ENCODE peak calls at places on chromosomes 2 and 18, in four cellular contexts. One of them, this sample, is unnamed.

GRCh38 chr2:216066255-216066654 is 15.4 kb downstream of the PECR start:
- DNase-seq in sigmoid colon: no peak
- DNase-seq in GM23248: peak
- DNase-seq in tibial artery: no peak
- DNase-seq in this sample: no peak

GRCh38 chr2:175309799-175310198 is 128.3 kb upstream of the ATP5MC3 start:
- DNase-seq in GM23248: peak
- DNase-seq in tibial artery: no peak
- DNase-seq in sigmoid colon: no peak
- DNase-seq in this sample: no peak

GRCh38 chr18:48649231-48649630 is 110.4 kb downstream of the CTIF start:
- DNase-seq in tibial artery: no peak
- DNase-seq in sigmoid colon: no peak
- DNase-seq in GM23248: no peak
- DNase-seq in this sample: no peak

GRCh38 chr18:73563345-73563744 is 584.3 kb downstream of the FBXO15 start:
- DNase-seq in sigmoid colon: no peak
- DNase-seq in GM23248: peak
- DNase-seq in tibial artery: no peak
- DNase-seq in this sample: no peak

GRCh38 chr2:120547662-120548061 is 188.0 kb upstream of the GLI2 start:
- DNase-seq in sigmoid colon: no peak
- DNase-seq in tibial artery: no peak
- DNase-seq in GM23248: no peak
- DNase-seq in this sample: no peak

GRCh38 chr2:209208211-209208610 is 215.6 kb upstream of the MAP2 start:
- DNase-seq in GM23248: peak
- DNase-seq in tibial artery: no peak
- DNase-seq in sigmoid colon: no peak
- DNase-seq in this sample: no peak

GRCh38 chr2:239339726-239340654 is 60.8 kb downstream of the HDAC4 start:
- DNase-seq in sigmoid colon: peak
- DNase-seq in GM23248: no peak
- DNase-seq in tibial artery: no peak
- DNase-seq in this sample: no peak

GRCh38 chr2:43453771-43454170 is 142.1 kb downstream of the THADA start:
- DNase-seq in sigmoid colon: no peak
- DNase-seq in tibial artery: no peak
- DNase-seq in GM23248: no peak
- DNase-seq in this sample: no peak

GRCh38 chr2:166449439-166449838 is 44.6 kb downstream of the SCN7A start:
- DNase-seq in GM23248: no peak
- DNase-seq in sigmoid colon: no peak
- DNase-seq in tibial artery: no peak
- DNase-seq in this sample: no peak

GRCh38 chr2:216001201-216001600 is 12.2 kb downstream of the MREG start:
- DNase-seq in GM23248: no peak
- DNase-seq in sigmoid colon: no peak
- DNase-seq in tibial artery: no peak
- DNase-seq in this sample: no peak

GRCh38 chr2:231541605-231542509 is 11.6 kb upstream of the NMUR1 start:
- DNase-seq in GM23248: peak
- DNase-seq in sigmoid colon: no peak
- DNase-seq in tibial artery: no peak
- DNase-seq in this sample: no peak

GRCh38 chr2:52956115-52956514 is 811.5 kb upstream of the CHAC2 start:
- DNase-seq in tibial artery: no peak
- DNase-seq in sigmoid colon: no peak
- DNase-seq in GM23248: no peak
- DNase-seq in this sample: no peak

GRCh38 chr2:150674283-150674682 is 186.8 kb upstream of the RND3 start:
- DNase-seq in tibial artery: no peak
- DNase-seq in sigmoid colon: no peak
- DNase-seq in GM23248: peak
- DNase-seq in this sample: no peak

GRCh38 chr2:65754219-65754618 is 321.8 kb upstream of the SPRED2 start:
- DNase-seq in tibial artery: no peak
- DNase-seq in GM23248: no peak
- DNase-seq in sigmoid colon: no peak
- DNase-seq in this sample: no peak

GRCh38 chr2:28391564-28392296 is 928 bp upstream of the FOSL2 start:
- DNase-seq in sigmoid colon: peak
- DNase-seq in GM23248: peak
- DNase-seq in tibial artery: peak
- DNase-seq in this sample: peak

GRCh38 chr2:136530154-136530553 is 235.2 kb upstream of the THSD7B start:
- DNase-seq in GM23248: no peak
- DNase-seq in tibial artery: no peak
- DNase-seq in sigmoid colon: no peak
- DNase-seq in this sample: no peak

GRCh38 chr2:216583606-216584005 is 49.6 kb upstream of the IGFBP2 start:
- DNase-seq in sigmoid colon: no peak
- DNase-seq in GM23248: no peak
- DNase-seq in tibial artery: no peak
- DNase-seq in this sample: no peak

GRCh38 chr18:79680100-79680879 is 687 bp downstream of the CTDP1 start:
- DNase-seq in GM23248: peak
- DNase-seq in sigmoid colon: no peak
- DNase-seq in tibial artery: peak
- DNase-seq in this sample: no peak

GRCh38 chr2:36562973-36563532 is 34.9 kb downstream of the FEZ2 start:
- DNase-seq in sigmoid colon: no peak
- DNase-seq in GM23248: peak
- DNase-seq in tibial artery: no peak
- DNase-seq in this sample: no peak

GRCh38 chr2:113965644-113966043 is 75.8 kb downstream of the ACTR3 start:
- DNase-seq in tibial artery: no peak
- DNase-seq in GM23248: peak
- DNase-seq in sigmoid colon: no peak
- DNase-seq in this sample: peak

GRCh38 chr18:35430721-35431441 is 53.7 kb upstream of the ZNF396 start:
- DNase-seq in tibial artery: no peak
- DNase-seq in sigmoid colon: no peak
- DNase-seq in GM23248: no peak
- DNase-seq in this sample: no peak

GRCh38 chr18:35513181-35513932 is 15.6 kb upstream of the INO80C start:
- DNase-seq in sigmoid colon: no peak
- DNase-seq in GM23248: peak
- DNase-seq in tibial artery: peak
- DNase-seq in this sample: no peak

GRCh38 chr2:149744845-149745244 is 157.3 kb upstream of the MMADHC start:
- DNase-seq in sigmoid colon: no peak
- DNase-seq in GM23248: peak
- DNase-seq in tibial artery: no peak
- DNase-seq in this sample: no peak

GRCh38 chr18:70490008-70490933 is 201.4 kb downstream of the SOCS6 start:
- DNase-seq in sigmoid colon: no peak
- DNase-seq in tibial artery: no peak
- DNase-seq in GM23248: peak
- DNase-seq in this sample: peak

GRCh38 chr18:7633171-7633570 is 66.1 kb downstream of the PTPRM start:
- DNase-seq in tibial artery: no peak
- DNase-seq in GM23248: peak
- DNase-seq in sigmoid colon: no peak
- DNase-seq in this sample: no peak

GRCh38 chr2:192604295-192604694 is 409.6 kb upstream of the TMEFF2 start:
- DNase-seq in sigmoid colon: no peak
- DNase-seq in GM23248: no peak
- DNase-seq in tibial artery: no peak
- DNase-seq in this sample: no peak

GRCh38 chr2:238282861-238283738 is 5.3 kb downstream of the PER2 start:
- DNase-seq in tibial artery: no peak
- DNase-seq in sigmoid colon: peak
- DNase-seq in GM23248: no peak
- DNase-seq in this sample: no peak

GRCh38 chr2:238286095-238286494 is 2.3 kb downstream of the PER2 start:
- DNase-seq in tibial artery: no peak
- DNase-seq in GM23248: no peak
- DNase-seq in sigmoid colon: no peak
- DNase-seq in this sample: no peak

GRCh38 chr2:238285653-238286082 is 2.7 kb downstream of the PER2 start:
- DNase-seq in GM23248: peak
- DNase-seq in tibial artery: peak
- DNase-seq in sigmoid colon: peak
- DNase-seq in this sample: no peak

GRCh38 chr2:238286551-238286950 is 1.9 kb downstream of the PER2 start:
- DNase-seq in GM23248: peak
- DNase-seq in tibial artery: peak
- DNase-seq in sigmoid colon: peak
- DNase-seq in this sample: no peak

DNA sequence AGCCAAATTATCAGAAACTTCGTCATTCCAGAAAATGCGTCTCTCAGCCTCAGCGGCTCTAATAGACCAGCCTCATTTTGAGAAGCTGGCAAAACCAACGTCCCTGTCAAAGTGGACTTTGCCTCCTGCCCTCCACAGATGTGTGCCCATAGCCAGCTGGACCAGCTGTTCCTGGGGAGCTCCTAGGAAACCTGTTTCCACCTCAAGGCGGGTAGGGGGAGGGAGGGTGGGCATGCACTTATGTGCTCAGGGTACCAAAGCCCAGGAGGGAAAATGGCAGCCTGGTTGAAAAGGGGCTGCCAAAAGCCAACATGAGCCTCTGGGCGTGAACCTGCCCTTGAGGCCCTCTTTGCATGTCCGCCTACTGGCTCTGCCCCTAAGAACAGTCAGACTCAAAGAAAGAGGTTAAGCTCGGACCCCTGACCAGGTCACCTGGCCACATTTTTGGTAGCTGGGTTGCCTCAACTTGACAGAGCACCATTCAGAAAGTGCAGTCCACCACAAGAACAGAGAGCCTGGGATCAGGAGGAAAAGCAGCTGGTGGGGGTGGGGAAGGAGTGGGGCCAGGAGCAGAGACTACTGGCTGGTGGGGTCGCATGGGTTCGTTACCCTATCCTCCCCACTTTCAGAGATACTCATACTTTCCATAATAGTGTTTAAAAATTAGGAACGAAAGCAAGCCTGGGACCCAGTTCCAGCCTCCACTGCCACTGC is 3.5 kb downstream of the PER2 start:
- DNase-seq in sigmoid colon: peak
- DNase-seq in GM23248: no peak
- DNase-seq in tibial artery: no peak
- DNase-seq in this sample: no peak
- H3K27ac ChIP-seq in sigmoid colon: peak
- H3K27ac ChIP-seq in GM23248: peak
- H3K27ac ChIP-seq in tibial artery: peak
- H3K27ac ChIP-seq in this sample: no peak

DNA sequence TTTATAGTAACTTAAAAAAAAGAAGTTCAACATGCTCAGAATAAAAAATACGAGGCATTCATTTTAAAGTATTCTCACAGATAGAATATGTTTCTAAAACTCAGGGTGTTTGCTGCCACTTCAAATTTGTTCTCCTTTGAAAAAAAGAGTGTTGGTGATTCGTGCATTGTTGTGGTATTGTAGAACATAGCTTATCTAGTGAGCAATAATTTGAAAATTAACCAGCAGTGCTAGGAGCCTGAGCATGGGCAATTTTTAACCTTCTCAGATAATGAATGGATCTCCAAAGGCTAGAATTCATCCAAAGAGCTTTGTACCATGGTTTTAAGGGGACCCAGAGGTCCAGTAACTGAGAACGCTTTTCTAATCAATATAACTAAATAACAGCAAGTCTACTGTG is 3.7 kb downstream of the CYRIA start:
- DNase-seq in GM23248: no peak
- DNase-seq in sigmoid colon: no peak
- DNase-seq in tibial artery: no peak
- DNase-seq in this sample: no peak
- H3K27ac ChIP-seq in GM23248: no peak
- H3K27ac ChIP-seq in sigmoid colon: peak
- H3K27ac ChIP-seq in tibial artery: no peak
- H3K27ac ChIP-seq in this sample: no peak

GRCh38 chr2:210324458-210324857 is 9.5 kb upstream of the MYL1 start:
- DNase-seq in tibial artery: no peak
- DNase-seq in GM23248: no peak
- DNase-seq in sigmoid colon: no peak
- DNase-seq in this sample: no peak

GRCh38 chr2:210318891-210319290 is 3.9 kb upstream of the MYL1 start:
- DNase-seq in sigmoid colon: no peak
- DNase-seq in GM23248: peak
- DNase-seq in tibial artery: no peak
- DNase-seq in this sample: no peak

GRCh38 chr2:210318491-210318890 is 3.5 kb upstream of the MYL1 start:
- DNase-seq in tibial artery: no peak
- DNase-seq in GM23248: no peak
- DNase-seq in sigmoid colon: no peak
- DNase-seq in this sample: no peak

GRCh38 chr2:210323003-210323402 is 8.0 kb upstream of the MYL1 start:
- DNase-seq in GM23248: peak
- DNase-seq in sigmoid colon: no peak
- DNase-seq in tibial artery: no peak
- DNase-seq in this sample: no peak
- H3K27ac ChIP-seq in GM23248: no peak
- H3K27ac ChIP-seq in sigmoid colon: no peak
- H3K27ac ChIP-seq in tibial artery: no peak
- H3K27ac ChIP-seq in this sample: no peak

GRCh38 chr2:219552382-219553167 is 8.7 kb downstream of the TMEM198 start:
- DNase-seq in sigmoid colon: peak
- DNase-seq in tibial artery: peak
- DNase-seq in GM23248: peak
- DNase-seq in this sample: peak
- H3K27ac ChIP-seq in sigmoid colon: peak
- H3K27ac ChIP-seq in tibial artery: peak
- H3K27ac ChIP-seq in GM23248: no peak
- H3K27ac ChIP-seq in this sample: no peak

GRCh38 chr18:62998443-62998842 is 283.1 kb downstream of the PHLPP1 start:
- DNase-seq in tibial artery: no peak
- DNase-seq in GM23248: no peak
- DNase-seq in sigmoid colon: no peak
- DNase-seq in this sample: no peak
- H3K27ac ChIP-seq in tibial artery: no peak
- H3K27ac ChIP-seq in GM23248: no peak
- H3K27ac ChIP-seq in sigmoid colon: no peak
- H3K27ac ChIP-seq in this sample: no peak

DNA sequence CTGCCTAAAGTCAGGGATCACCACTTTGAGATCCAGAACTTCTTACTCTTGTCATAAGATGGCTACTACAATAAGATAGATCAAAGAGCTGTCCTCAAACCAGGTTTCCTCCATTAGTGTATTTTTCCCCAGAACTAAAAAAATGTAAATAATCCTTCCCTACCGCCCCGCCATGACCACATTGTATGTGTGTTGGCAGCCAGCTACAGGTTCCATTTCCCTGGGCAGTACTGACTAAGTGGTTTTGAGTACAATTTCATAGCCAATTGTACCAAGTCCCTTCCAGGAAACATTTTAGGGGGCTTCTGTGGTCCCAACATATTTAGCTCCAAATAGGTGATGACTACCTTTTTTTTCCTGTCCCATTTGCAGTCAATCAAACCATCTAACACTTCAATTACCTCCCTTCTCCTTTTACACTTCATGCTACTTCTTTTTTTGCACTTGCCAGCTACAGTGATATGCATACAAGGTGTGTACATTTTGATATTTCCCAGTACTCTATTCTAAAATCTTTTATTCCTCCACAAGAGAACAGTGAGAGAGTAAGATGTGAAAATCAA is 4.0 kb downstream of the PUM2 start:
- DNase-seq in tibial artery: no peak
- DNase-seq in sigmoid colon: no peak
- DNase-seq in GM23248: peak
- DNase-seq in this sample: no peak
- H3K27ac ChIP-seq in tibial artery: no peak
- H3K27ac ChIP-seq in sigmoid colon: no peak
- H3K27ac ChIP-seq in GM23248: no peak
- H3K27ac ChIP-seq in this sample: no peak

This sample was measured in CD4-positive, alpha-beta T cell.